ENCODE peak calls at places on chromosomes 1 and 21, in nine cellular contexts. One of them, this sample, is unnamed. For H3K9me3, the result is how much of the 10 kb centered on the place peaks cover.

GRCh38 chr1:108715932-108716331 is 3.2 kb downstream of the FNDC7 start:
- DNase-seq in breast epithelium: no peak
- DNase-seq in heart left ventricle: no peak
- DNase-seq in prostate gland: no peak
- DNase-seq in left ventricle myocardium inferior: no peak
- DNase-seq in HCT116: no peak
- DNase-seq in mucosa of descending colon: no peak
- DNase-seq in CD4-positive, alpha-beta memory T cell: no peak
- DNase-seq in OCI-LY7: no peak
- DNase-seq in this sample: no peak

GRCh38 chr1:59805564-59805963 is 9.2 kb upstream of the HOOK1 start:
- DNase-seq in heart left ventricle: no peak
- DNase-seq in OCI-LY7: no peak
- DNase-seq in CD4-positive, alpha-beta memory T cell: no peak
- DNase-seq in HCT116: no peak
- DNase-seq in left ventricle myocardium inferior: no peak
- DNase-seq in mucosa of descending colon: no peak
- DNase-seq in breast epithelium: no peak
- DNase-seq in prostate gland: no peak
- DNase-seq in this sample: no peak

GRCh38 chr21:37758997-37759396 is 157.3 kb downstream of the KCNJ6 start:
- DNase-seq in prostate gland: peak
- DNase-seq in heart left ventricle: no peak
- DNase-seq in CD4-positive, alpha-beta memory T cell: no peak
- DNase-seq in HCT116: no peak
- DNase-seq in mucosa of descending colon: no peak
- DNase-seq in OCI-LY7: peak
- DNase-seq in left ventricle myocardium inferior: no peak
- DNase-seq in breast epithelium: no peak
- DNase-seq in this sample: peak

GRCh38 chr1:203490607-203491006 is 3.3 kb upstream of the OPTC start:
- DNase-seq in mucosa of descending colon: no peak
- DNase-seq in CD4-positive, alpha-beta memory T cell: no peak
- DNase-seq in left ventricle myocardium inferior: no peak
- DNase-seq in heart left ventricle: no peak
- DNase-seq in prostate gland: no peak
- DNase-seq in HCT116: no peak
- DNase-seq in OCI-LY7: no peak
- DNase-seq in breast epithelium: no peak
- DNase-seq in this sample: no peak

GRCh38 chr1:208041505-208041904 is 130.6 kb upstream of the CD34 start:
- DNase-seq in prostate gland: no peak
- DNase-seq in breast epithelium: no peak
- DNase-seq in mucosa of descending colon: no peak
- DNase-seq in OCI-LY7: no peak
- DNase-seq in CD4-positive, alpha-beta memory T cell: no peak
- DNase-seq in left ventricle myocardium inferior: no peak
- DNase-seq in HCT116: no peak
- DNase-seq in heart left ventricle: no peak
- DNase-seq in this sample: no peak

GRCh38 chr1:11374079-11374747 is 101.2 kb downstream of the UBIAD1 start:
- DNase-seq in mucosa of descending colon: no peak
- DNase-seq in left ventricle myocardium inferior: no peak
- DNase-seq in CD4-positive, alpha-beta memory T cell: no peak
- DNase-seq in HCT116: no peak
- DNase-seq in heart left ventricle: no peak
- DNase-seq in OCI-LY7: peak
- DNase-seq in breast epithelium: no peak
- DNase-seq in prostate gland: no peak
- DNase-seq in this sample: no peak

GRCh38 chr1:24424207-24424606 is 8.6 kb downstream of the NIPAL3 start:
- DNase-seq in CD4-positive, alpha-beta memory T cell: no peak
- DNase-seq in mucosa of descending colon: no peak
- DNase-seq in breast epithelium: no peak
- DNase-seq in prostate gland: no peak
- DNase-seq in heart left ventricle: no peak
- DNase-seq in HCT116: no peak
- DNase-seq in OCI-LY7: no peak
- DNase-seq in left ventricle myocardium inferior: no peak
- DNase-seq in this sample: no peak

GRCh38 chr1:163399976-163400375 is 78.2 kb downstream of the NUF2 start:
- DNase-seq in OCI-LY7: no peak
- DNase-seq in heart left ventricle: no peak
- DNase-seq in HCT116: no peak
- DNase-seq in prostate gland: no peak
- DNase-seq in mucosa of descending colon: no peak
- DNase-seq in breast epithelium: no peak
- DNase-seq in left ventricle myocardium inferior: no peak
- DNase-seq in CD4-positive, alpha-beta memory T cell: no peak
- DNase-seq in this sample: no peak

GRCh38 chr1:236880209-236880608 is 85.1 kb downstream of the MTR start:
- DNase-seq in mucosa of descending colon: no peak
- DNase-seq in OCI-LY7: no peak
- DNase-seq in breast epithelium: no peak
- DNase-seq in CD4-positive, alpha-beta memory T cell: no peak
- DNase-seq in prostate gland: no peak
- DNase-seq in heart left ventricle: peak
- DNase-seq in left ventricle myocardium inferior: peak
- DNase-seq in HCT116: no peak
- DNase-seq in this sample: no peak

GRCh38 chr1:9866836-9867235 is 43.1 kb upstream of the CLSTN1 start:
- DNase-seq in HCT116: no peak
- DNase-seq in breast epithelium: no peak
- DNase-seq in heart left ventricle: no peak
- DNase-seq in CD4-positive, alpha-beta memory T cell: no peak
- DNase-seq in mucosa of descending colon: no peak
- DNase-seq in OCI-LY7: no peak
- DNase-seq in left ventricle myocardium inferior: no peak
- DNase-seq in prostate gland: no peak
- DNase-seq in this sample: no peak

DNA sequence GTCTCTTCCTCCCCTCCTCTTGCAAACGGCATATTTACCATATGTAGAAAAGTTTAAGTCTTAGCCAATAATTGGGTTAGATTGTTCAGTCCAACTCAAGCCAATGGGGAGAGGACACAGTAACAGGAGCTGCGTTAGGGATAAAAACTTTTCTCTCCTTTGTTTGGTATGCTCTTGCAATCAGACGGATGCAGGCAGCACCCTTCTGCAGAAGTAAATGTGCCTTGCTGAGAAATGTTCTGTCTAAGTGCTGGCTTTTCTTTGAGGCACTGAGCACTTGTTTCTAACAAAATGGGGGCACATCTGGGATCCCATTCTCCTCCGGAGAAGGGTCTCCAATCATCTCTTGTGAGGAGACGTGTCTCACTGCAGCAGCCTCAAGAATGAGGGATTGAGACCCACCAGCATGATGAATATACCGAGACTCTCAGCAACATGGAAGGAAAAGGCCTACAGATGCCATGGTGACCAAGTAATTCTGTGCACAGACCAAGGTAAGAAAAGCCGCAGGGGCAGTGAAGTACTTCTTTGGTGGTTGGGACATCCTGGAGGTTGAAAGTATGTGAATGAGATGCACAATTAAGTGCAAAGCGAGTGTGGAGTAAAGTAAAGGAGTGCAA is 20.7 kb upstream of the GNG4 start:
- DNase-seq in prostate gland: no peak
- DNase-seq in breast epithelium: no peak
- DNase-seq in CD4-positive, alpha-beta memory T cell: no peak
- DNase-seq in left ventricle myocardium inferior: no peak
- DNase-seq in OCI-LY7: no peak
- DNase-seq in HCT116: peak
- DNase-seq in heart left ventricle: no peak
- DNase-seq in mucosa of descending colon: no peak
- DNase-seq in this sample: no peak
- H3K9me3 ChIP-seq in prostate gland: under half
- H3K9me3 ChIP-seq in breast epithelium: under half
- H3K9me3 ChIP-seq in CD4-positive, alpha-beta memory T cell: under half
- H3K9me3 ChIP-seq in left ventricle myocardium inferior: under half
- H3K9me3 ChIP-seq in OCI-LY7: under half
- H3K9me3 ChIP-seq in HCT116: under half
- H3K9me3 ChIP-seq in heart left ventricle: under half
- H3K9me3 ChIP-seq in mucosa of descending colon: under half
- H3K9me3 ChIP-seq in this sample: under half

GRCh38 chr1:15515026-15515663 is 8.9 kb downstream of the CASP9 start:
- DNase-seq in CD4-positive, alpha-beta memory T cell: no peak
- DNase-seq in heart left ventricle: no peak
- DNase-seq in OCI-LY7: no peak
- DNase-seq in left ventricle myocardium inferior: no peak
- DNase-seq in mucosa of descending colon: no peak
- DNase-seq in HCT116: no peak
- DNase-seq in prostate gland: no peak
- DNase-seq in breast epithelium: no peak
- DNase-seq in this sample: peak

GRCh38 chr1:15523104-15523921 is 702 bp downstream of the CASP9 start:
- DNase-seq in breast epithelium: no peak
- DNase-seq in heart left ventricle: no peak
- DNase-seq in CD4-positive, alpha-beta memory T cell: no peak
- DNase-seq in mucosa of descending colon: no peak
- DNase-seq in left ventricle myocardium inferior: no peak
- DNase-seq in OCI-LY7: peak
- DNase-seq in prostate gland: no peak
- DNase-seq in HCT116: no peak
- DNase-seq in this sample: no peak

GRCh38 chr1:15523922-15524282 is at the start of gene CASP9:
- DNase-seq in heart left ventricle: no peak
- DNase-seq in OCI-LY7: no peak
- DNase-seq in HCT116: no peak
- DNase-seq in CD4-positive, alpha-beta memory T cell: no peak
- DNase-seq in mucosa of descending colon: no peak
- DNase-seq in breast epithelium: no peak
- DNase-seq in left ventricle myocardium inferior: no peak
- DNase-seq in prostate gland: no peak
- DNase-seq in this sample: no peak

GRCh38 chr1:15522551-15522950 is 1.5 kb downstream of the CASP9 start:
- DNase-seq in prostate gland: no peak
- DNase-seq in HCT116: no peak
- DNase-seq in breast epithelium: no peak
- DNase-seq in mucosa of descending colon: no peak
- DNase-seq in CD4-positive, alpha-beta memory T cell: no peak
- DNase-seq in left ventricle myocardium inferior: no peak
- DNase-seq in OCI-LY7: no peak
- DNase-seq in heart left ventricle: no peak
- DNase-seq in this sample: peak

GRCh38 chr1:15519625-15520024 is 4.4 kb downstream of the CASP9 start:
- DNase-seq in left ventricle myocardium inferior: no peak
- DNase-seq in breast epithelium: no peak
- DNase-seq in OCI-LY7: no peak
- DNase-seq in prostate gland: no peak
- DNase-seq in mucosa of descending colon: no peak
- DNase-seq in heart left ventricle: no peak
- DNase-seq in CD4-positive, alpha-beta memory T cell: no peak
- DNase-seq in HCT116: no peak
- DNase-seq in this sample: no peak
- H3K4me3 ChIP-seq in left ventricle myocardium inferior: no peak
- H3K4me3 ChIP-seq in breast epithelium: no peak
- H3K4me3 ChIP-seq in OCI-LY7: no peak
- H3K4me3 ChIP-seq in prostate gland: no peak
- H3K4me3 ChIP-seq in mucosa of descending colon: no peak
- H3K4me3 ChIP-seq in heart left ventricle: no peak
- H3K4me3 ChIP-seq in CD4-positive, alpha-beta memory T cell: no peak
- H3K4me3 ChIP-seq in HCT116: no peak
- H3K4me3 ChIP-seq in this sample: no peak

DNA sequence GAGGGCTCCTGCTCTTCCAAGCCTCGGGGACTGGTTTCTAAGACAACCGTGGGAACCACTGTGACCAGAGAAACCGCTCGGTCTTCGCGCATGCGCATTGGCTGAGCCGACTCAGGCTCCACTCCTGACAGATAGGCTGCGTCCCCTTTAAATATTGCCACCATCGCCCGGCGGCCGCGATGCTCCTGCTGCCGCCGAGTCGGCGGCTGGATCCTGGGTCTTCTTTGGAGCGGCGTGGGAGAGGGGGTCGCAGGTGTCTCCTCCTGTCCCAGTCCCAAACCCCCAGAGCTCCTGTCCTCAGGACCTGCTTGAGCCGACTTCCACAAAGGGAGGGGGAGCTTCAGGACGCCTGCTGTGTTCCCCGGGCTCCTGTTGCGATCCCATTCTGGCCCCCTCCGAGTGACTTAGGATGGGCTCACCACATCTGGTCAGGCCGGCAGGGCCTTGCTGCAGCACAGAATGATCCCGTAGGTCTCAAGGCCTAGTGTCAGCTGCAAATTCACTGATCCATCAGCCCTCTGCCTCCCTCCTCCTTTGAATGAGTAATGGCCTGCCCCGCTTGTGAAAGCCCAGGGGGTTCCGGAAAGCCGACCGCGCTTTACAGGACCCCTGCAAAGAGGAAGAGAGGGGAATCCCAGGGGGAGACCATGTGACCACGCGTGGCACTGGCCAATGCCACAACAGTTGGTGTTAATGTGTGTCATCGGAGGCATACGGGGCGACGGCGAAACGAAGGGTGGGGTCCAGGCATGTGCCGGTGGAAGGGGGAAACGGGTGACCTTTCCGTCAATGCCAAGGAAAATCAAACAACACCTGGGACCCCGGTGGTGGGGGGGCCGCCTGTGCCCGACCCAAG is 683.2 kb upstream of the TPTE start:
- DNase-seq in prostate gland: no peak
- DNase-seq in HCT116: no peak
- DNase-seq in heart left ventricle: no peak
- DNase-seq in OCI-LY7: no peak
- DNase-seq in CD4-positive, alpha-beta memory T cell: no peak
- DNase-seq in left ventricle myocardium inferior: no peak
- DNase-seq in mucosa of descending colon: peak
- DNase-seq in breast epithelium: no peak
- DNase-seq in this sample: no peak
- H3K9me3 ChIP-seq in prostate gland: under half
- H3K9me3 ChIP-seq in HCT116: under half
- H3K9me3 ChIP-seq in heart left ventricle: under half
- H3K9me3 ChIP-seq in OCI-LY7: under half
- H3K9me3 ChIP-seq in CD4-positive, alpha-beta memory T cell: under half
- H3K9me3 ChIP-seq in left ventricle myocardium inferior: under half
- H3K9me3 ChIP-seq in mucosa of descending colon: under half
- H3K9me3 ChIP-seq in breast epithelium: under half
- H3K9me3 ChIP-seq in this sample: under half

DNA sequence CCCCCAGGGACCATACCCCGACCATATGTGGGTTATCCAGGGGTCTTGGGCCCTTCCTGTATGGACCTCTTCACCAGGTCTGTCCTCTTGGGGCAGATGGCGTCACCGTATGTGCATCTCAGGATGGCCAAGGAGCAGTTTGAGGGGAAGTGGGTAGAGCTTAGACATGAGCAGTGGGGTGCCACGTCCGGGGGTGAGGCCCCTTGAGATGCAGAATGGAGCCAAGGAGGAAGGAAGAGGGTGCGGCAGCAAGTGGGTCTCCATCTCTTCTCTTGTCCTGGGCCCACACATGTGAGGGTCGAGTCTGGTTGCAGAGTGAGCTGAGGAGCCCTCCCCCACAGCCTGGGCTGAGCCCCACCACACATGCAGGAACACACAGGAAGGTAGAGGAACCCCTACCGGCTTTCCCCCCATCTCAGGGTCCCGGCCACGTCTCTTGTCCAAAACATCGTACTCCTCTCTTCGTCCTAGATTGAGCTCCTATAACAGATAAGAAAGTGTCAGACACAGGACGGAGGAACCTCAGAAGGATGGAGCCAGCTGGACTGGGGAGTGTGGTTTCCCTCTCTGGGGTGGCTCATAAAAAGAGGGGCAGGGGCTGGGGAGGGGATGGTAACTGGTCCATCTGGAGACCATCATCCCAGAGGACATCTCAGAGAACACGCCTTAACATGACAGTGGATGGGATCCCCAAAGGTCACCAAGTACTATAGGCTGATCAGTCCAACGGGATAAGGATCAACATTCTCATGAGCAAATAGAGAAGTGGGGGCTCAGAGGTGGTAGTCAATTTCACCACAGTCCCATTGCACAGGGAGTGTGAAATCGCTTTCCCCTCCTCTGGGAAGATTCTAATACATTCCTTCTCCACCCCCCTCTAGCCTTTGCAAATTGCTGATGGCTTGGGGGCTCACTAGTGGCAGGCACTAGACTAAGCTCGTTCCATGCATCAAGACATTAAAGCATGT is 79.9 kb downstream of the CD247 start:
- DNase-seq in CD4-positive, alpha-beta memory T cell: peak
- DNase-seq in breast epithelium: no peak
- DNase-seq in OCI-LY7: no peak
- DNase-seq in mucosa of descending colon: no peak
- DNase-seq in left ventricle myocardium inferior: no peak
- DNase-seq in heart left ventricle: no peak
- DNase-seq in prostate gland: no peak
- DNase-seq in HCT116: no peak
- DNase-seq in this sample: peak
- H3K4me3 ChIP-seq in CD4-positive, alpha-beta memory T cell: no peak
- H3K4me3 ChIP-seq in breast epithelium: no peak
- H3K4me3 ChIP-seq in OCI-LY7: peak
- H3K4me3 ChIP-seq in mucosa of descending colon: no peak
- H3K4me3 ChIP-seq in left ventricle myocardium inferior: peak
- H3K4me3 ChIP-seq in heart left ventricle: no peak
- H3K4me3 ChIP-seq in prostate gland: no peak
- H3K4me3 ChIP-seq in HCT116: no peak
- H3K4me3 ChIP-seq in this sample: no peak